ENCODE peak calls at places on chromosomes 7 and 10, in four cellular contexts. K, U, S and X are unnamed samples.

GRCh38 chr7:99380032-99380822 is 5.7 kb downstream of the ARPC1B start:
- DNase-seq in S (peak), U (peak), K (no peak), X (no peak)

GRCh38 chr7:47803029-47803428 is 145.2 kb downstream of the PKD1L1 start:
- DNase-seq in S (no peak), U (no peak), K (no peak), X (no peak)

GRCh38 chr7:135620980-135621850 is 41.1 kb upstream of the STMP1 start:
- DNase-seq in S (peak), U (no peak), K (no peak), X (peak)

GRCh38 chr7:101099969-101100781 is 14.9 kb downstream of the TRIM56 start:
- DNase-seq in S (peak), K (peak), U (peak), X (peak)

GRCh38 chr10:91197044-91197651 is 23.3 kb upstream of the PCGF5 start:
- DNase-seq in K (no peak), S (no peak), U (no peak), X (no peak)

GRCh38 chr7:35424869-35425495 is 171.1 kb upstream of the TBX20 start:
- DNase-seq in S (peak), K (peak), U (peak), X (peak)

GRCh38 chr10:124640538-124641231 is 103.5 kb downstream of the FAM53B start:
- DNase-seq in U (peak), S (peak), K (peak), X (no peak)

GRCh38 chr7:155220881-155221280 is 76.8 kb upstream of the INSIG1 start:
- DNase-seq in U (no peak), S (no peak), K (no peak), X (no peak)

GRCh38 chr10:13711281-13711680 is 124.5 kb downstream of the PRPF18 start:
- DNase-seq in U (no peak), S (no peak), K (no peak), X (no peak)

GRCh38 chr7:90980545-90980944 is 283.7 kb upstream of the FZD1 start:
- DNase-seq in S (no peak), K (no peak), U (no peak), X (no peak)

GRCh38 chr7:156423876-156424275 is 216.7 kb upstream of the RNF32 start:
- DNase-seq in K (no peak), S (no peak), U (no peak), X (no peak)

GRCh38 chr7:155411718-155412415 is 46.1 kb upstream of the EN2 start:
- DNase-seq in U (no peak), S (no peak), K (no peak), X (no peak)

GRCh38 chr10:61451357-61451756 is 1.8 kb downstream of the TMEM26 start:
- DNase-seq in K (no peak), U (no peak), S (no peak), X (no peak)

GRCh38 chr10:51733061-51733460 is 33.7 kb upstream of the CSTF2T start:
- DNase-seq in S (no peak), K (no peak), U (no peak), X (no peak)

GRCh38 chr10:127299956-127300689 is 103.7 kb upstream of the INSYN2A start:
- DNase-seq in U (no peak), K (no peak), S (no peak), X (no peak)

GRCh38 chr10:68553138-68553537 is 7.0 kb upstream of the TET1 start:
- DNase-seq in S (no peak), U (no peak), K (no peak), X (no peak)

GRCh38 chr10:114499630-114500190 is 95.4 kb upstream of the AFAP1L2 start:
- DNase-seq in K (no peak), U (peak), S (no peak), X (no peak)

GRCh38 chr10:90969148-90969547 is 48.3 kb upstream of the ANKRD1 start:
- DNase-seq in S (no peak), K (no peak), U (no peak), X (no peak)

GRCh38 chr10:85594239-85594638 is 772.4 kb downstream of the GRID1 start:
- DNase-seq in U (no peak), K (no peak), S (no peak), X (no peak)

GRCh38 chr10:58573970-58574538 is 61.4 kb downstream of the BICC1 start:
- DNase-seq in U (no peak), S (no peak), K (no peak), X (no peak)

GRCh38 chr7:40753455-40753854 is 618.6 kb downstream of the SUGCT start:
- DNase-seq in S (no peak), K (no peak), U (no peak), X (no peak)

GRCh38 chr10:87659571-87660483 is at the start of gene PAPSS2:
- DNase-seq in U (no peak), K (peak), S (no peak), X (no peak)

GRCh38 chr7:105805619-105806018 is 70.8 kb downstream of the ATXN7L1 start:
- DNase-seq in U (no peak), K (no peak), S (no peak), X (no peak)

GRCh38 chr10:73800560-73801252 is 10.7 kb downstream of the NDST2 start:
- DNase-seq in U (no peak), K (no peak), S (no peak), X (no peak)

GRCh38 chr10:73799899-73800559 is 11.4 kb downstream of the NDST2 start:
- DNase-seq in K (no peak), U (no peak), S (no peak), X (no peak)

GRCh38 chr10:73803680-73804286 is 7.6 kb downstream of the NDST2 start:
- DNase-seq in U (no peak), K (no peak), S (no peak), X (no peak)

GRCh38 chr10:73801253-73801590 is 10.2 kb downstream of the NDST2 start:
- DNase-seq in U (no peak), K (no peak), S (no peak), X (no peak)

DNA sequence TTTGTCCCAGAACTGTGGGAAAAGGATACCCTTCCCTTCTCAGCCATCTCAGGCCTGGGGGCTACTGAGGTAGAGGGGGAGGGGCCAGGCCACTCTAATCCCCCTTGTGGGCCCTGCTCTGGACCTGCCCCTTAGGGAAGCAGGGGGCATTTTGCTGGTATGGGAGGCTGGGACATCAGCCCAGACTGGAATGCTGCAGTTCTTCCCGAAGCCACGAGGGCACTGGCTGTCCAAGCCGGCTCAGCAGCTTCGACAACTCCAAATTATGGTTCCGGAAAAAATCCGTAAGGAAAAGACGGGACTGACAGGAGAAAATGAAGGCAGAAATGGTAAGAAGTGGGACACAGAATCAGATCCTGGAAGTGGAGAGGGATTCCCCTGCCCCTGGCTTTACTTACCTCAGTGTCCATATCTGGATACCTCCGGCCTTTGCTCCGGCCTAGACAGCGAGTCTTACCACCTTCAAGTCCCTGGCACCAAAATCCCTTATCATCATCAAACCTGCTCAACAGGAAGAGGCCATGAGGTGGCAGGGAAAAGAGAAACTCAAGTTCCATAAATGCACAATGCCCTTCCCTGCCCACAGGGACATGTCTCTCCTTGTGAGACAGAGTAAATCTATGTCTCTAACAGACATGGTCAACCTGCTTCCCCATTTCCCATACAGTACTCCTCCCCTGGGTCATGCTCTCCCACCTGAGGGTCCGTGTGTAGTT is 9.0 kb downstream of the NDST2 start:
- DNase-seq in U (no peak), S (no peak), K (no peak), X (no peak)
- TF ChIP-seq POLR2A in U (no peak), S (no peak), K (no peak), X (no peak)

GRCh38 chr7:150401424-150401790 is 22.3 kb downstream of the ZNF775 start:
- DNase-seq in S (no peak), U (no peak), K (no peak), X (no peak)

GRCh38 chr7:150399421-150399820 is 20.3 kb downstream of the ZNF775 start:
- DNase-seq in U (no peak), K (peak), S (no peak), X (no peak)

GRCh38 chr7:150399861-150400778 is 21.0 kb downstream of the ZNF775 start:
- DNase-seq in U (no peak), S (peak), K (peak), X (peak)

GRCh38 chr7:150401861-150402631 is 22.9 kb downstream of the ZNF775 start:
- DNase-seq in S (no peak), K (peak), U (no peak), X (no peak)

DNA sequence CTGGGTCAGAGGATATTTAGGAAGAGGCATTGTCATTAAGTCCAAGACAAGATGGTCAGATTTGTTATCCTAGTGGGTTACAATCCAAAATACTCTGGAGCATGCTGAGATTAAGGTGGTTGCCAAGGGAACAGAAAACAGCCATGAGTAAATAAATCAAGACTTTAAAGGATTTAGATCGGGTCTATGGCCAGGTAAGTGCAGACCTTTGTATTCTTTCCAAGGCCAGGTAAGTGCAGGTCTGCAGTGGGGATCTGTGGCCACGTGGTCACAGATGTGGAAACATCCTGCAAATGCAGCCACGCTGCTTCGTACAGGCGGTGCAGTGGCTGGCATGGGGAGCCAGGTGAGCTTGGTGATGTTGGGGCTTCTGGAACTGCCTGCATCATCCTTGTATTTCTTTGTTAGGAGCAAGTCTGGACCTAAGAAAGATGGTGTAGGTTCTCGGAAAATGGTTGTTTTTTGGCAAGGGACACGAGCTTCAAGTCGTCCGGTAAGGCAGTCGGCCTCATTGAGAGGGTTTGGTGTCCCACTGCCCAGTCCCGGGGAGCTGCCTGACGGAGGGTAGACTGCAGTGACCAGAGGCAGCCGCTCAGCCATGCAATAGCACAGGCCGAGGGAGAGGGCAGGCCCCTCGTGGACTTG is 21.8 kb downstream of the ZNF775 start:
- DNase-seq in U (no peak), K (peak), S (no peak), X (no peak)
- TF ChIP-seq POLR2A in U (no peak), K (no peak), S (no peak), X (no peak)

GRCh38 chr7:112882506-112882905 is 92.3 kb upstream of the TMEM168 start:
- DNase-seq in S (no peak), K (no peak), U (no peak), X (no peak)
- TF ChIP-seq POLR2A in S (no peak), K (no peak), U (no peak), X (no peak)

GRCh38 chr10:100019824-100020160 is 10.0 kb upstream of the DNMBP start:
- DNase-seq in U (no peak), S (no peak), K (no peak), X (no peak)

GRCh38 chr10:100022403-100022802 is 12.7 kb upstream of the DNMBP start:
- DNase-seq in S (no peak), U (no peak), K (no peak), X (no peak)

GRCh38 chr10:100021322-100021721 is 11.6 kb upstream of the DNMBP start:
- DNase-seq in K (no peak), U (no peak), S (no peak), X (no peak)

GRCh38 chr10:100020883-100021248 is 11.1 kb upstream of the DNMBP start:
- DNase-seq in S (no peak), K (no peak), U (no peak), X (no peak)

DNA sequence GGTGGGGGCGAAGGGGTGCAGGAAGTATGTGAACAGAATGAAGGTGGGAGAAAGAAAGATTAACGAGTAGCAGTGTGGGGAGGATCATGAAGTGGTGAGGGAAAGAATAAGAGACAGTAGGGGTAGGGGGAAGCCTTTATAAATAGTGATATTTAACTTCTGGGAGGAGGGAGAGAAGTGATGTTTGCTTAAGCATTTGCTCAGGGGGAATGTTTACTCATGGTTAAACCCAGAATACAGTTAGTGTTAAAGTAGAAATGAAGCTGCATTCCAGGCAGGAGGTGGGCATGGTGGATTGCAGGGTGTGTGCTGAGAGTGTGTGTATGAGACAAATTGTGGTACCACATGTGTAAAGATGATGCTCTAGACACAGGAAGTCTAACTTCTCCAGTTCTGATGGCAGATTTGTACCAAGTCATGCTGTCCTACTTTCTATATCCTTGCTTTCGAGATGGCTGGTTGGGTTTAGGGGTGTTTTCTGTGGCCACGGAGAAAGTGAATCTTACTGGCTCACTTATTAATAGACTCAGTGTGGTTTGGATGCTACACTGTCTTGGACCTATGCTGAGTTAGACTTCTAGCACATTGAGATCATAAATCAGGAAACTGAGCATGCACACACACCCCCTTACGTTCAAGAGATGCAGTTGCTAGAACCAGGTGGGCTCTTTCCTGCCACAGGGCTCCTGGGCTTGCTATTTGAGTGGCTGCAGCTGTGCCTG is 10.6 kb upstream of the DNMBP start:
- DNase-seq in S (no peak), K (no peak), U (no peak), X (no peak)
- TF ChIP-seq POLR2A in S (no peak), K (no peak), U (no peak), X (no peak)

DNA sequence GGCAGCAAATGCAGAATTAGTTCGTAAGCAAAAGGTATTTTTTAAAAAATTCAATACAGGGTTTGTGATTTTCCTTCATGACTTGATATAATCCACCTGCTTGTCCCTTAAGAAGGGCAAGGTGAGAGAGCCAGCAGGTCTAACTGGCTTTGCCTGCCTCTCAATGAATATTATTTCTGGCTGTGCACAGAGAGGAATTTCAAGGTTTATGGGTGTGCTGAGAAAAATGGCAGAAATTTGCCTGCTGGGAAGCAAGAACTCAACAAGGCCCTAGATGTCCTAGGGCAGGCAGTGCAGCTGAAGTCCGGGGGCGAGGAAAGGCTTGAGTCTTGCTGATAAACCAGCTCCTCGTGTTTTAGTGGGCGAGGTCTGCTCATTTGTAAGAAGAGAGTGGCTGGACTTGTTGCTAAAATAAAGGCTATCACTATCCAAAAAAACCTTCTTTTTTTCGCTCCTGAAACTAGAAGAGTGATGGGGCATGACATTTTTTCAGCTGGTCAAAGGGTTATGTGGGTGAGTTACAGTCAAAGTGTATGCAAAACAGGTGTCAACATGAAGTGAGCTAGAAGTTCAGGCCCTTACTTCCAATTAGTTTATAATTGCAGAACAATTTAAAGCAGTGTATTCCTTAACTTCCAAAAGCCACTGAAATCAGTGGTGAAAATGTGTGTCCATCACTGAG is 385.8 kb upstream of the KLF6 start:
- DNase-seq in S (no peak), K (no peak), U (no peak), X (no peak)
- TF ChIP-seq POLR2A in S (no peak), K (no peak), U (no peak), X (no peak)

GRCh38 chr7:11170160-11170559 is 196.5 kb downstream of the PHF14 start:
- DNase-seq in S (no peak), K (no peak), U (no peak), X (no peak)
- TF ChIP-seq POLR2A in S (no peak), K (no peak), U (no peak), X (no peak)

DNA sequence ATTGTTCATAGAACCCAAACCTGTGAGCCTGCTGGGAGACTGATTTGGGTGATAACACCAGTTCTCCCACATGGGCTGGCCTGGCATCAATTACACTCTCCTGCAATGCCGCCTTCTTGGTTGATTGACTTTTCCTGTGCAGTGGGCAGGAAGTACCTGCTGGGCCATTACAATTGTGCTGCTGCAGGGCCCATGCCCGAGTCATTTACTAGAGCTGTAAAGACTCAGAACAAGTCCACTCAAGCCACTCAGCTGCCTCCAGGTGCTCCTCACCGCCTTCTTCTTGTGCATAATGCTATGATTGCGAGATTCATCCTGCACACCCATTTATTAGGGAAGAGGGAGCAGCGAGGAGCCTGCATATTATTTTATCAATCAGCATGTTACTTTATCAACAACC is 264.0 kb downstream of the TCERG1L start:
- DNase-seq in K (no peak), S (no peak), U (no peak), X (no peak)
- TF ChIP-seq POLR2A in K (no peak), S (no peak), U (no peak), X (no peak)

GRCh38 chr10:23095404-23095965 is at the start of gene MSRB2:
- DNase-seq in U (peak), S (peak), K (peak), X (peak)
- TF ChIP-seq POLR2A in U (peak), S (peak), K (peak), X (peak)

GRCh38 chr7:2843711-2844152 is 376 bp downstream of the GNA12 start:
- DNase-seq in K (peak), U (peak), S (peak), X (peak)
- TF ChIP-seq POLR2A in K (no peak), U (no peak), S (no peak), X (no peak)